ENCODE peak calls at places on chromosomes 13 and 19, in five cellular contexts. One of them, this sample, is unnamed.

GRCh38 chr19:495440-496332 is 600 bp upstream of the MADCAM1 start:
- DNase-seq in A549: peak
- DNase-seq in colonic mucosa: no peak
- DNase-seq in heart left ventricle: peak
- DNase-seq in fibroblast of the aortic adventitia: peak
- DNase-seq in this sample: peak

GRCh38 chr19:42191855-42192254 is 25.6 kb downstream of the DEDD2 start:
- DNase-seq in A549: peak
- DNase-seq in colonic mucosa: peak
- DNase-seq in heart left ventricle: no peak
- DNase-seq in fibroblast of the aortic adventitia: peak
- DNase-seq in this sample: no peak

GRCh38 chr13:75469087-75469486 is 12.9 kb downstream of the TBC1D4 start:
- DNase-seq in A549: no peak
- DNase-seq in colonic mucosa: no peak
- DNase-seq in heart left ventricle: no peak
- DNase-seq in fibroblast of the aortic adventitia: no peak
- DNase-seq in this sample: no peak

GRCh38 chr19:19579533-19580361 is 38.7 kb downstream of the PBX4 start:
- DNase-seq in A549: no peak
- DNase-seq in colonic mucosa: no peak
- DNase-seq in heart left ventricle: no peak
- DNase-seq in fibroblast of the aortic adventitia: no peak
- DNase-seq in this sample: no peak

GRCh38 chr19:19602713-19603320 is 15.7 kb downstream of the PBX4 start:
- DNase-seq in A549: no peak
- DNase-seq in colonic mucosa: no peak
- DNase-seq in heart left ventricle: no peak
- DNase-seq in fibroblast of the aortic adventitia: no peak
- DNase-seq in this sample: no peak

GRCh38 chr13:19817510-19818158 is 34.9 kb upstream of the PSPC1 start:
- DNase-seq in A549: no peak
- DNase-seq in colonic mucosa: no peak
- DNase-seq in heart left ventricle: no peak
- DNase-seq in fibroblast of the aortic adventitia: no peak
- DNase-seq in this sample: no peak

GRCh38 chr19:6414793-6415591 is 9.6 kb downstream of the KHSRP start:
- DNase-seq in A549: no peak
- DNase-seq in colonic mucosa: no peak
- DNase-seq in heart left ventricle: no peak
- DNase-seq in fibroblast of the aortic adventitia: no peak
- DNase-seq in this sample: no peak

GRCh38 chr19:13796301-13797057 is 1.2 kb downstream of the ZSWIM4 start:
- DNase-seq in A549: peak
- DNase-seq in colonic mucosa: peak
- DNase-seq in heart left ventricle: peak
- DNase-seq in fibroblast of the aortic adventitia: peak
- DNase-seq in this sample: no peak

GRCh38 chr13:97241761-97242160 is 19.6 kb downstream of the MBNL2 start:
- DNase-seq in A549: no peak
- DNase-seq in colonic mucosa: no peak
- DNase-seq in heart left ventricle: peak
- DNase-seq in fibroblast of the aortic adventitia: no peak
- DNase-seq in this sample: no peak

GRCh38 chr19:48965033-48965805 is at the start of gene FTL:
- DNase-seq in A549: peak
- DNase-seq in colonic mucosa: peak
- DNase-seq in heart left ventricle: peak
- DNase-seq in fibroblast of the aortic adventitia: peak
- DNase-seq in this sample: peak

GRCh38 chr19:37778613-37779138 is 710 bp downstream of the ZNF573 start:
- DNase-seq in A549: peak
- DNase-seq in colonic mucosa: no peak
- DNase-seq in heart left ventricle: no peak
- DNase-seq in fibroblast of the aortic adventitia: peak
- DNase-seq in this sample: no peak

GRCh38 chr19:39405930-39406655 is 554 bp upstream of the ZFP36 start:
- DNase-seq in A549: no peak
- DNase-seq in colonic mucosa: peak
- DNase-seq in heart left ventricle: no peak
- DNase-seq in fibroblast of the aortic adventitia: no peak
- DNase-seq in this sample: no peak

GRCh38 chr13:107202371-107203023 is 634.6 kb upstream of the ARGLU1 start:
- DNase-seq in A549: no peak
- DNase-seq in colonic mucosa: no peak
- DNase-seq in heart left ventricle: peak
- DNase-seq in fibroblast of the aortic adventitia: peak
- DNase-seq in this sample: no peak

GRCh38 chr13:55361141-55361540 is 1779.6 kb upstream of the PRR20A start:
- DNase-seq in A549: no peak
- DNase-seq in colonic mucosa: no peak
- DNase-seq in heart left ventricle: no peak
- DNase-seq in fibroblast of the aortic adventitia: no peak
- DNase-seq in this sample: no peak

DNA sequence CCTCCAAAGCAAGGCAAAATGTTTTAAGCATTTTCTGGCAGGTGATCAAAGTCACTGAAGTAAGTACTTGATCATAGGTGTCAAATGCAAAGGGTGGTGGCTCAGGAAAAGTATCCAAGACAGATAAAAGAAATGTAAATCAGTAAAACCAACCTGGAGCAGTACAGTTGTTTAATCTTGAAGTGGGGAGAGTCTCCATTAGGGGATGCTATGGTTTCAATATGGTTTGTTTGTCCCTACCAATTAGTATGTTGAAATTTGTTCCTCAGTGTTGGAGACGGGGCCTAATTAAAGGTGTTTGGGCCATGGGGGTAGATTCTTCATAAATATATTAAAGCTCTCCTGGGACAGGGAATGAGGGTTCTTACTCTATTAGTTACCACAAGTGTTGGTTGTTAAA is 1781.7 kb upstream of the PRR20A start:
- DNase-seq in A549: no peak
- DNase-seq in colonic mucosa: no peak
- DNase-seq in heart left ventricle: no peak
- DNase-seq in fibroblast of the aortic adventitia: no peak
- DNase-seq in this sample: no peak
- TF ChIP-seq CTCF in A549: no peak
- TF ChIP-seq CTCF in colonic mucosa: no peak
- TF ChIP-seq CTCF in heart left ventricle: no peak
- TF ChIP-seq CTCF in fibroblast of the aortic adventitia: no peak
- TF ChIP-seq CTCF in this sample: peak

GRCh38 chr19:55005684-55006488 is 32.2 kb downstream of the GP6 start:
- DNase-seq in A549: peak
- DNase-seq in colonic mucosa: peak
- DNase-seq in heart left ventricle: no peak
- DNase-seq in fibroblast of the aortic adventitia: no peak
- DNase-seq in this sample: peak
- H3K4me3 ChIP-seq in A549: peak
- H3K4me3 ChIP-seq in colonic mucosa: peak
- H3K4me3 ChIP-seq in heart left ventricle: no peak
- H3K4me3 ChIP-seq in fibroblast of the aortic adventitia: no peak
- H3K4me3 ChIP-seq in this sample: peak

GRCh38 chr19:40533508-40533907 is 43.2 kb upstream of the SHKBP1 start:
- DNase-seq in A549: peak
- DNase-seq in colonic mucosa: no peak
- DNase-seq in heart left ventricle: no peak
- DNase-seq in fibroblast of the aortic adventitia: no peak
- DNase-seq in this sample: no peak
- TF ChIP-seq CTCF in A549: peak
- TF ChIP-seq CTCF in colonic mucosa: no peak
- TF ChIP-seq CTCF in heart left ventricle: no peak
- TF ChIP-seq CTCF in fibroblast of the aortic adventitia: peak
- TF ChIP-seq CTCF in this sample: peak

DNA sequence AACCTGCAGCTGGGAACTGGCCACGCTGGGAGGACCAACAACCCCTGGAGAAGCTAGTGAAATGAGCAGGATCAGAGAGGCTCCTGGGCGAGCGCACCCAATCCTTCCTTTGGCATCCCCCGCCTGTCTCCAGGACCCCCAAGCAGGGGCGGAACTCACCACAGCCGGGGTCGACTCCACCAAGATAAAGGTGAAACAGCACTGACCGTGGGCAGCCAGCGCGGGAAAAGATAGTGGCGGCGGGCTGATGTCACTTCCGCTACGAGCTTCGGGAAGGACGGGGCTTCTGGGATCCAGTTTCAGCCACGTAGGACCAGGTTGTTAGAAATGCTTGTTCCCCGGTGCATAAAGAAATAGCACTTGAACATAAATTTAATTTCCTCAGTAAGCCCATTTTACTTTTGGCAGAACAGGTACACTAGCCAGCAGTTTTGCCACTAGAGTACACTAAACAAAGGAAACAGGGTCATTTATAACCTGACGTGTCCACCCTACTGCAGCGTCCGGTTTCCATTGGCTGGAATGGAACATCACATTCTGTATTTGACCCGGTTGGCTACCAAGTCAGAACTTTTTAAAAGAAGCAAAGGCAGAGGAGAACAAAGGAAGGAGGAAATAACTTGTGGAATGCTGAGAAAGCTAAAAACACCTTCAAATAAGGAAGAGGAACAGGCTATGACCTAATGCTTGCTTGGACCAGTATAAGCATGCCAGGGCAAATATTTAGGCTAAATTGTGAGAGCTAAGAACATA is 25.5 kb upstream of the ZNF562 start:
- DNase-seq in A549: no peak
- DNase-seq in colonic mucosa: no peak
- DNase-seq in heart left ventricle: no peak
- DNase-seq in fibroblast of the aortic adventitia: no peak
- DNase-seq in this sample: no peak
- H3K4me3 ChIP-seq in A549: no peak
- H3K4me3 ChIP-seq in colonic mucosa: no peak
- H3K4me3 ChIP-seq in heart left ventricle: no peak
- H3K4me3 ChIP-seq in fibroblast of the aortic adventitia: no peak
- H3K4me3 ChIP-seq in this sample: no peak

GRCh38 chr13:24890256-24890655 is 126.3 kb downstream of the RNF17 start:
- DNase-seq in A549: no peak
- DNase-seq in colonic mucosa: no peak
- DNase-seq in heart left ventricle: no peak
- DNase-seq in fibroblast of the aortic adventitia: no peak
- DNase-seq in this sample: no peak
- TF ChIP-seq CTCF in A549: no peak
- TF ChIP-seq CTCF in colonic mucosa: no peak
- TF ChIP-seq CTCF in heart left ventricle: no peak
- TF ChIP-seq CTCF in fibroblast of the aortic adventitia: no peak
- TF ChIP-seq CTCF in this sample: no peak

GRCh38 chr19:4974855-4975469 is 6.0 kb downstream of the KDM4B start:
- DNase-seq in A549: no peak
- DNase-seq in colonic mucosa: no peak
- DNase-seq in heart left ventricle: no peak
- DNase-seq in fibroblast of the aortic adventitia: no peak
- DNase-seq in this sample: no peak

GRCh38 chr19:4977299-4978174 is 8.6 kb downstream of the KDM4B start:
- DNase-seq in A549: no peak
- DNase-seq in colonic mucosa: no peak
- DNase-seq in heart left ventricle: peak
- DNase-seq in fibroblast of the aortic adventitia: peak
- DNase-seq in this sample: peak

GRCh38 chr19:4979211-4979807 is 10.4 kb downstream of the KDM4B start:
- DNase-seq in A549: no peak
- DNase-seq in colonic mucosa: no peak
- DNase-seq in heart left ventricle: no peak
- DNase-seq in fibroblast of the aortic adventitia: no peak
- DNase-seq in this sample: no peak

GRCh38 chr19:4980087-4980486 is 11.2 kb downstream of the KDM4B start:
- DNase-seq in A549: no peak
- DNase-seq in colonic mucosa: no peak
- DNase-seq in heart left ventricle: no peak
- DNase-seq in fibroblast of the aortic adventitia: no peak
- DNase-seq in this sample: no peak

DNA sequence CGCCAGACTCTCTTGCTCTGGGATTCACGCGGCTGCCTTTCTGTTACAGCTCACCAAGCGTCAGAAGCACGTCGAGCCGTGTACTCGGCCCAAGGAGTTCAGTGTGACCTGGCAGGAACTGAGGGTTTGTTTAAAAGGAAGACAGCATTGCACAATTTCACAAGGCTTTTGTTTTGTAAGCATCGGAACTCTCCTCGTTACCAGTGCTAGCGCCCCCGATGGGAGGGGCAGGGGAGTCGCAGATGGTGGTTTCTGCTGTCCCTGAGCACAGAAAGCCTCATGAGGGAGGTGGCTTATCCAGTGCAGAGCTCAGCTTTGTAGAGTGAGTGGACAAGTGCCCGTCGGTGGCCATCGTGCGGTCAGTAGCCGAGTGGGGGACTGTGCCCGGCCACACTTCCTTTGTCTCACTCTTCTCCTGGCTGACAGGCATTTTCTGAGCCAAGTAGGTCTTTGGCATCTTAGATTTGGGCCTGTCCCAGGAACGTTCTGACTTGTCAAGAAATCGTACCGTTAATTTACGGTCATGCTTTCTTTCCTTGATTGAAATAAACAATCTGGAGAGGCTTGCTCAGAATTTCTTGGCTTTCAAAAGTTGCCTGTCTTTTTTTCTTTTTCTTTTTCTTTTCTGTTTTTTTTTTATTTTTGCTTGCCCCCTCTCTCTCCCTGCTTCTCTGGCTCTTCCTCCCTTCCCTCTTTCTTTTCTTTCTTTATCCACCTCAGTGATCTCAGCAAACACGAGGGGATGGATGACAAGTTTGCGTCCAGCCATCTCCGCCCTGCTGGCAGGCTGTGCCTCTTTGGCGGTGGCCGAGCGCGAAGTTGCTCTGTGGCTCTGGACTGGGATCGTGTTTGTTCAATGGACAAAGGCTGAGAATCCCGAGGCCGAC is 7.7 kb downstream of the KDM4B start:
- DNase-seq in A549: peak
- DNase-seq in colonic mucosa: peak
- DNase-seq in heart left ventricle: peak
- DNase-seq in fibroblast of the aortic adventitia: peak
- DNase-seq in this sample: no peak
- H3K4me3 ChIP-seq in A549: no peak
- H3K4me3 ChIP-seq in colonic mucosa: no peak
- H3K4me3 ChIP-seq in heart left ventricle: peak
- H3K4me3 ChIP-seq in fibroblast of the aortic adventitia: peak
- H3K4me3 ChIP-seq in this sample: peak